ENCODE peak calls at places on chromosomes 3 and 15, in ten cellular contexts. One of them, this sample, is unnamed.

GRCh38 chr3:126313580-126314304 is 43.5 kb downstream of the KLF15 start:
- DNase-seq in NCI-H460: no peak
- DNase-seq in naive B cell: no peak
- DNase-seq in activated gamma-delta T cell treated with anti-CD3 and anti-CD28 coated beads, Interleukin-2, amount 50 U/mL, for 16 hours: no peak
- DNase-seq in pancreas: no peak
- DNase-seq in NCI-H1092 treated with DMSO at 0.1 percent for 48 hours: no peak
- DNase-seq in adrenal gland: no peak
- DNase-seq in effector memory CD8-positive, alpha-beta T cell: no peak
- DNase-seq in SW480: no peak
- DNase-seq in activated CD8-positive, alpha-beta T cell treated with anti-CD3 and anti-CD28 coated beads, Interleukin-2, amount 10 ng/mL, durations not matched to agents 7 days and 5 days: no peak
- DNase-seq in this sample: no peak

GRCh38 chr15:68550498-68551295 is 28.1 kb upstream of the CORO2B start:
- DNase-seq in NCI-H460: peak; percentile 43
- DNase-seq in naive B cell: peak; percentile 61
- DNase-seq in activated gamma-delta T cell treated with anti-CD3 and anti-CD28 coated beads, Interleukin-2, amount 50 U/mL, for 16 hours: peak; percentile 66
- DNase-seq in pancreas: peak; percentile 66
- DNase-seq in NCI-H1092 treated with DMSO at 0.1 percent for 48 hours: peak; percentile 38
- DNase-seq in adrenal gland: peak; percentile 62
- DNase-seq in effector memory CD8-positive, alpha-beta T cell: peak; percentile 60
- DNase-seq in SW480: peak; percentile 46
- DNase-seq in activated CD8-positive, alpha-beta T cell treated with anti-CD3 and anti-CD28 coated beads, Interleukin-2, amount 10 ng/mL, durations not matched to agents 7 days and 5 days: peak; percentile 84
- DNase-seq in this sample: peak; percentile 78

GRCh38 chr3:134682196-134682880 is 31.5 kb upstream of the KY start:
- DNase-seq in NCI-H460: no peak
- DNase-seq in naive B cell: no peak
- DNase-seq in activated gamma-delta T cell treated with anti-CD3 and anti-CD28 coated beads, Interleukin-2, amount 50 U/mL, for 16 hours: no peak
- DNase-seq in pancreas: no peak
- DNase-seq in NCI-H1092 treated with DMSO at 0.1 percent for 48 hours: no peak
- DNase-seq in adrenal gland: no peak
- DNase-seq in effector memory CD8-positive, alpha-beta T cell: no peak
- DNase-seq in SW480: no peak
- DNase-seq in activated CD8-positive, alpha-beta T cell treated with anti-CD3 and anti-CD28 coated beads, Interleukin-2, amount 10 ng/mL, durations not matched to agents 7 days and 5 days: no peak
- DNase-seq in this sample: no peak

GRCh38 chr3:120172070-120172469 is 77.8 kb upstream of the GSK3B start:
- DNase-seq in NCI-H460: no peak
- DNase-seq in naive B cell: no peak
- DNase-seq in activated gamma-delta T cell treated with anti-CD3 and anti-CD28 coated beads, Interleukin-2, amount 50 U/mL, for 16 hours: no peak
- DNase-seq in pancreas: no peak
- DNase-seq in NCI-H1092 treated with DMSO at 0.1 percent for 48 hours: no peak
- DNase-seq in adrenal gland: peak; percentile 76
- DNase-seq in effector memory CD8-positive, alpha-beta T cell: no peak
- DNase-seq in SW480: no peak
- DNase-seq in activated CD8-positive, alpha-beta T cell treated with anti-CD3 and anti-CD28 coated beads, Interleukin-2, amount 10 ng/mL, durations not matched to agents 7 days and 5 days: no peak
- DNase-seq in this sample: no peak

GRCh38 chr15:89783861-89784685 is 7.9 kb downstream of the MESP2 start:
- DNase-seq in NCI-H460: no peak
- DNase-seq in naive B cell: no peak
- DNase-seq in activated gamma-delta T cell treated with anti-CD3 and anti-CD28 coated beads, Interleukin-2, amount 50 U/mL, for 16 hours: no peak
- DNase-seq in pancreas: no peak
- DNase-seq in NCI-H1092 treated with DMSO at 0.1 percent for 48 hours: no peak
- DNase-seq in adrenal gland: no peak
- DNase-seq in effector memory CD8-positive, alpha-beta T cell: no peak
- DNase-seq in SW480: no peak
- DNase-seq in activated CD8-positive, alpha-beta T cell treated with anti-CD3 and anti-CD28 coated beads, Interleukin-2, amount 10 ng/mL, durations not matched to agents 7 days and 5 days: no peak
- DNase-seq in this sample: peak; percentile 73

GRCh38 chr3:31926543-31926942 is 54.5 kb downstream of the OSBPL10 start:
- DNase-seq in NCI-H460: no peak
- DNase-seq in naive B cell: no peak
- DNase-seq in activated gamma-delta T cell treated with anti-CD3 and anti-CD28 coated beads, Interleukin-2, amount 50 U/mL, for 16 hours: no peak
- DNase-seq in pancreas: no peak
- DNase-seq in NCI-H1092 treated with DMSO at 0.1 percent for 48 hours: no peak
- DNase-seq in adrenal gland: no peak
- DNase-seq in effector memory CD8-positive, alpha-beta T cell: no peak
- DNase-seq in SW480: no peak
- DNase-seq in activated CD8-positive, alpha-beta T cell treated with anti-CD3 and anti-CD28 coated beads, Interleukin-2, amount 10 ng/mL, durations not matched to agents 7 days and 5 days: no peak
- DNase-seq in this sample: no peak

GRCh38 chr15:40277472-40277871 is 5.4 kb downstream of the ANKRD63 start:
- DNase-seq in NCI-H460: no peak
- DNase-seq in naive B cell: no peak
- DNase-seq in activated gamma-delta T cell treated with anti-CD3 and anti-CD28 coated beads, Interleukin-2, amount 50 U/mL, for 16 hours: no peak
- DNase-seq in pancreas: no peak
- DNase-seq in NCI-H1092 treated with DMSO at 0.1 percent for 48 hours: no peak
- DNase-seq in adrenal gland: no peak
- DNase-seq in effector memory CD8-positive, alpha-beta T cell: no peak
- DNase-seq in SW480: no peak
- DNase-seq in activated CD8-positive, alpha-beta T cell treated with anti-CD3 and anti-CD28 coated beads, Interleukin-2, amount 10 ng/mL, durations not matched to agents 7 days and 5 days: no peak
- DNase-seq in this sample: no peak

GRCh38 chr3:99789322-99789721 is 28.3 kb upstream of the CMSS1 start:
- DNase-seq in NCI-H460: peak; percentile 48
- DNase-seq in naive B cell: no peak
- DNase-seq in activated gamma-delta T cell treated with anti-CD3 and anti-CD28 coated beads, Interleukin-2, amount 50 U/mL, for 16 hours: no peak
- DNase-seq in pancreas: no peak
- DNase-seq in NCI-H1092 treated with DMSO at 0.1 percent for 48 hours: peak; percentile 29
- DNase-seq in adrenal gland: peak; percentile 24
- DNase-seq in effector memory CD8-positive, alpha-beta T cell: no peak
- DNase-seq in SW480: peak; percentile 58
- DNase-seq in activated CD8-positive, alpha-beta T cell treated with anti-CD3 and anti-CD28 coated beads, Interleukin-2, amount 10 ng/mL, durations not matched to agents 7 days and 5 days: peak; percentile 26
- DNase-seq in this sample: peak; percentile 13

GRCh38 chr15:74543583-74543982 is 2.6 kb downstream of the ARID3B start:
- DNase-seq in NCI-H460: no peak
- DNase-seq in naive B cell: no peak
- DNase-seq in activated gamma-delta T cell treated with anti-CD3 and anti-CD28 coated beads, Interleukin-2, amount 50 U/mL, for 16 hours: no peak
- DNase-seq in pancreas: no peak
- DNase-seq in NCI-H1092 treated with DMSO at 0.1 percent for 48 hours: no peak
- DNase-seq in adrenal gland: no peak
- DNase-seq in effector memory CD8-positive, alpha-beta T cell: peak; percentile 6
- DNase-seq in SW480: peak; percentile 21
- DNase-seq in activated CD8-positive, alpha-beta T cell treated with anti-CD3 and anti-CD28 coated beads, Interleukin-2, amount 10 ng/mL, durations not matched to agents 7 days and 5 days: peak; percentile 37
- DNase-seq in this sample: no peak

GRCh38 chr3:141940204-141940776 is 63.8 kb downstream of the ATP1B3 start:
- DNase-seq in NCI-H460: peak; percentile 59
- DNase-seq in naive B cell: no peak
- DNase-seq in activated gamma-delta T cell treated with anti-CD3 and anti-CD28 coated beads, Interleukin-2, amount 50 U/mL, for 16 hours: no peak
- DNase-seq in pancreas: no peak
- DNase-seq in NCI-H1092 treated with DMSO at 0.1 percent for 48 hours: peak; percentile 74
- DNase-seq in adrenal gland: peak; percentile 74
- DNase-seq in effector memory CD8-positive, alpha-beta T cell: no peak
- DNase-seq in SW480: peak; percentile 38
- DNase-seq in activated CD8-positive, alpha-beta T cell treated with anti-CD3 and anti-CD28 coated beads, Interleukin-2, amount 10 ng/mL, durations not matched to agents 7 days and 5 days: no peak
- DNase-seq in this sample: peak; percentile 69

GRCh38 chr15:90956551-90957104 is 1.9 kb downstream of the RCCD1 start:
- DNase-seq in NCI-H460: peak; percentile 55
- DNase-seq in naive B cell: peak; percentile 60
- DNase-seq in activated gamma-delta T cell treated with anti-CD3 and anti-CD28 coated beads, Interleukin-2, amount 50 U/mL, for 16 hours: peak; percentile 57
- DNase-seq in pancreas: peak; percentile 70
- DNase-seq in NCI-H1092 treated with DMSO at 0.1 percent for 48 hours: peak; percentile 70
- DNase-seq in adrenal gland: peak; percentile 76
- DNase-seq in effector memory CD8-positive, alpha-beta T cell: peak; percentile 36
- DNase-seq in SW480: no peak
- DNase-seq in activated CD8-positive, alpha-beta T cell treated with anti-CD3 and anti-CD28 coated beads, Interleukin-2, amount 10 ng/mL, durations not matched to agents 7 days and 5 days: peak; percentile 76
- DNase-seq in this sample: peak; percentile 82

GRCh38 chr3:45425237-45425933 is 37.0 kb downstream of the LARS2 start:
- DNase-seq in NCI-H460: no peak
- DNase-seq in naive B cell: no peak
- DNase-seq in activated gamma-delta T cell treated with anti-CD3 and anti-CD28 coated beads, Interleukin-2, amount 50 U/mL, for 16 hours: no peak
- DNase-seq in pancreas: no peak
- DNase-seq in NCI-H1092 treated with DMSO at 0.1 percent for 48 hours: no peak
- DNase-seq in adrenal gland: no peak
- DNase-seq in effector memory CD8-positive, alpha-beta T cell: no peak
- DNase-seq in SW480: no peak
- DNase-seq in activated CD8-positive, alpha-beta T cell treated with anti-CD3 and anti-CD28 coated beads, Interleukin-2, amount 10 ng/mL, durations not matched to agents 7 days and 5 days: no peak
- DNase-seq in this sample: no peak

GRCh38 chr3:94423566-94423965 is 360.7 kb downstream of the NSUN3 start:
- DNase-seq in NCI-H460: no peak
- DNase-seq in naive B cell: no peak
- DNase-seq in activated gamma-delta T cell treated with anti-CD3 and anti-CD28 coated beads, Interleukin-2, amount 50 U/mL, for 16 hours: no peak
- DNase-seq in pancreas: no peak
- DNase-seq in NCI-H1092 treated with DMSO at 0.1 percent for 48 hours: no peak
- DNase-seq in adrenal gland: no peak
- DNase-seq in effector memory CD8-positive, alpha-beta T cell: no peak
- DNase-seq in SW480: no peak
- DNase-seq in activated CD8-positive, alpha-beta T cell treated with anti-CD3 and anti-CD28 coated beads, Interleukin-2, amount 10 ng/mL, durations not matched to agents 7 days and 5 days: no peak
- DNase-seq in this sample: no peak

GRCh38 chr3:127043041-127043641 is 60.2 kb downstream of the PLXNA1 start:
- DNase-seq in NCI-H460: no peak
- DNase-seq in naive B cell: no peak
- DNase-seq in activated gamma-delta T cell treated with anti-CD3 and anti-CD28 coated beads, Interleukin-2, amount 50 U/mL, for 16 hours: no peak
- DNase-seq in pancreas: no peak
- DNase-seq in NCI-H1092 treated with DMSO at 0.1 percent for 48 hours: no peak
- DNase-seq in adrenal gland: no peak
- DNase-seq in effector memory CD8-positive, alpha-beta T cell: no peak
- DNase-seq in SW480: peak; percentile 42
- DNase-seq in activated CD8-positive, alpha-beta T cell treated with anti-CD3 and anti-CD28 coated beads, Interleukin-2, amount 10 ng/mL, durations not matched to agents 7 days and 5 days: no peak
- DNase-seq in this sample: no peak

GRCh38 chr3:133381346-133382109 is 18.3 kb upstream of the BFSP2 start:
- DNase-seq in NCI-H460: no peak
- DNase-seq in naive B cell: no peak
- DNase-seq in activated gamma-delta T cell treated with anti-CD3 and anti-CD28 coated beads, Interleukin-2, amount 50 U/mL, for 16 hours: no peak
- DNase-seq in pancreas: no peak
- DNase-seq in NCI-H1092 treated with DMSO at 0.1 percent for 48 hours: no peak
- DNase-seq in adrenal gland: no peak
- DNase-seq in effector memory CD8-positive, alpha-beta T cell: no peak
- DNase-seq in SW480: no peak
- DNase-seq in activated CD8-positive, alpha-beta T cell treated with anti-CD3 and anti-CD28 coated beads, Interleukin-2, amount 10 ng/mL, durations not matched to agents 7 days and 5 days: no peak
- DNase-seq in this sample: no peak

GRCh38 chr3:143237036-143237688 is 117.6 kb downstream of the CHST2 start:
- DNase-seq in NCI-H460: no peak
- DNase-seq in naive B cell: no peak
- DNase-seq in activated gamma-delta T cell treated with anti-CD3 and anti-CD28 coated beads, Interleukin-2, amount 50 U/mL, for 16 hours: no peak
- DNase-seq in pancreas: no peak
- DNase-seq in NCI-H1092 treated with DMSO at 0.1 percent for 48 hours: no peak
- DNase-seq in adrenal gland: no peak
- DNase-seq in effector memory CD8-positive, alpha-beta T cell: no peak
- DNase-seq in SW480: no peak
- DNase-seq in activated CD8-positive, alpha-beta T cell treated with anti-CD3 and anti-CD28 coated beads, Interleukin-2, amount 10 ng/mL, durations not matched to agents 7 days and 5 days: no peak
- DNase-seq in this sample: no peak

This sample was measured in transverse colon.